ENCODE peak calls at places on chromosomes 16 and 17, in seven cellular contexts. A, F, C, M, I, J and Z are unnamed samples.

GRCh38 chr17:72654746-72655145 is 437.7 kb downstream of the SLC39A11 start:
- DNase-seq in A (no peak), F (no peak), C (no peak), M (no peak), I (no peak), J (no peak), Z (no peak)

GRCh38 chr16:3590736-3591435 is 13.7 kb upstream of the NLRC3 start:
- DNase-seq in A (no peak), F (no peak), C (no peak), M (no peak), I (no peak), J (no peak), Z (no peak)

GRCh38 chr16:72989203-72989991 is 58.5 kb downstream of the ZFHX3 start:
- DNase-seq in A (no peak), F (peak; percentile 63), C (no peak), M (no peak), I (peak; percentile 94), J (peak; percentile 94), Z (no peak)

GRCh38 chr17:9817086-9817485 is 4.8 kb downstream of the GSG1L2 start:
- DNase-seq in A (no peak), F (no peak), C (no peak), M (peak; percentile 79), I (peak; percentile 51), J (peak; percentile 71), Z (no peak)

GRCh38 chr17:8155341-8156173 is 3.4 kb upstream of the PER1 start:
- DNase-seq in A (no peak), F (no peak), C (no peak), M (peak; percentile 26), I (no peak), J (no peak), Z (no peak)

GRCh38 chr16:22642689-22643088 is 132.0 kb downstream of the NPIPB5 start:
- DNase-seq in A (no peak), F (no peak), C (no peak), M (no peak), I (no peak), J (no peak), Z (no peak)

GRCh38 chr16:89095401-89095974 is 1.8 kb downstream of the ACSF3 start:
- DNase-seq in A (no peak), F (no peak), C (no peak), M (no peak), I (no peak), J (no peak), Z (peak; percentile 82)

GRCh38 chr16:59181821-59182420 is 447.8 kb upstream of the GOT2 start:
- DNase-seq in A (no peak), F (no peak), C (no peak), M (no peak), I (no peak), J (no peak), Z (no peak)

GRCh38 chr16:77835111-77835510 is 46.7 kb downstream of the VAT1L start:
- DNase-seq in A (no peak), F (no peak), C (no peak), M (no peak), I (no peak), J (no peak), Z (no peak)

DNA sequence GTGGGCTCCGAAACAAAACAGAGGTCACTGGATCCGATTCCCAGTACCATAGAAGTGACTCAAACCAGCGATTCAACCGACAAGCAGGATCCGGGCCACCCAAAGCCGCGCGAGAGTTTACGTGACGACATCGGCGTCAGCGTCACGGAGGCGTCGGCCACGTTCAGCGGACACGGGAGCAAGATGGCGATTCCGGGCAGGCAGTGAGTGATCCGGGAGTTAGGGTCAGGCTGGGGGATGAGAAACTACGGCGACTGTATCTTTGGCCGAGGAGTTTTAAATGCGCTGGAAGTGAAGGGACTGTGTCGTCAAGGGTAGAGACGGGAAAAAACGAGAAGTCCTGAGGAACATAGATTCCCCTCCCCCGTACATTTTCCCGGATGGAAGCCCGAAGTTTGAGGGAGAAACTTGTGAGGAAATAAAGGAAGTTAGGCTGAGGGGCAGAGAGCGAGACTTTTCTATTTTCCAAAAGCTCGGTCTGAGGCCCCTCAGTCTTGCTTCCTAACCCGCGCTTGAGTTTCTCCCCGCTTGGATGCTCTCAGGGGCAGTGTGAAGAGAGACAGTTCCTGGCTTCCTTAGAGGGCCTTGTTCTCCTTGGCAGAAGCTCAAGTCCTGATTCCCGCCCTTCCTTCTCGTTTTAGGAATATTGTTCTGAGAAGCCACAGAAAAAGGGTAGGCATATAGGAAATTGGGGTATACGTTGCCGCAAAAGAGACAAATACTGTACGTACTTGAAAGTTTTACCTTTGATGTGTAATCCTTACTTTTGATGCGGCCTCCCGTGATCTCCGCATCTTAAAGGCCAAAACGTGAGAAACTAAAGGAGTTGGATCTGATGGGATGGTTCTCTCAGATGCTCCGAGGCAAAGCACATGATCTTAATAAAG is at the start of gene NSRP1:
- DNase-seq in A (peak; percentile 93), F (peak; percentile 67), C (peak; percentile 94), M (peak; percentile 96), I (peak; percentile 93), J (peak; percentile 91), Z (peak; percentile 95)
- H3K4me3 ChIP-seq in A (peak within 1 kb of the TSS; percentile 93), F (peak within 1 kb of the TSS; percentile 63), C (peak within 1 kb of the TSS; percentile 45), M (peak within 1 kb of the TSS; percentile 55), I (peak within 1 kb of the TSS; percentile 54), J (peak within 1 kb of the TSS; percentile 89), Z (peak within 1 kb of the TSS; percentile 88)

DNA sequence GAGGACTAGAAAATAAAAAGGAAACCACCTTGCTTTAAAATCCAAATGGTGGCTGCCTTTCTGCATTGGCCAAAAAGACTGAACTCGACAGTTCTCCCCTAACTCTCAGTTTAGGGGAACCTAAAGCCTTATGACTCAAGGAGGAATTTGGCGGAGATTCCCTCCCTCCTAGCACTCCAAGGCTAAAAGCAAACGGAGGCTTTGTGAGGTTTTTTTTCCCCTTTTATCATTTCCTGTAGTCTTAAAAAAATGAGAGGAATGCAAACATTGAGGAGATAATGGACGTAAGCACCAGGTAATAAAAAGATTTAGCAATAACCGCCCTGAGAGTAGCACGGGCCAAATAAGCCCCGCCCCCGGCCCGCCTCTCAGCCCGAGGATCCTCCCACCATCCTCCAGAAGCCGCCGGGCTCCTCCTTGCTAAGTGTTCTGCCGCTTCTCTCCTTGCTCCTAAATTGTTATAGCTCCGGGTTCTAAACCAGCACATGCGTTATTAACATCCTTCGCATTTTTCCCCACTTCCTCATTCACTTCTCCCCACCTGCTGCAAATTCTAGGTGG is 5.8 kb upstream of the KIFC3 start:
- DNase-seq in A (peak; percentile 84), F (no peak), C (peak; percentile 67), M (peak; percentile 96), I (peak; percentile 95), J (peak; percentile 94), Z (peak; percentile 42)
- H2AFZ ChIP-seq in A (peak overlapping the region; percentile 56), F (no peak overlapping the region), C (peak overlapping the region; percentile 13), M (no peak overlapping the region), I (no peak overlapping the region), J (no peak overlapping the region), Z (no peak overlapping the region)

DNA sequence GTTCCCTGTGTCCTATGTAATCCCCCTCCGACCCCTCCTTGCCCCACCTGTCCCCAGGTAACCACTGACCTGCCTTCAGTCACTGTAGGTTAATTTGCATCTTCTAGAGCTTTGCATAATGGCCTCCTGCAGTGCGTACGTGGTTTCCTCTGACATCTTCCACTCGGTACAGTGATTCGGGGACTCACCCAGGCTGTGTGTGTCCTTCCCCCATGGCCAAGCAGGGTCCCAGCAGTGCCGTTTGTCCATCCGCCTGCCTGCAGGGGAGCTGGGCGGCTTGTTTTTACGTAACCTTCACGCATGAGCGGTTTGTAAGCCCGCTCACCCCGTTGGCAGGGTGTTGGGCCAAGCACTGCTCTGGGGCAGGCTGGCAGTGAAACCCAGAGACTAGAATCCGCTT is 7.9 kb downstream of the MAPK8IP3 start:
- DNase-seq in A (no peak), F (no peak), C (no peak), M (no peak), I (no peak), J (no peak), Z (peak; percentile 65)
- H3K4me3 ChIP-seq in A (no peak overlapping the region), F (no peak overlapping the region), C (no peak overlapping the region), M (no peak overlapping the region), I (no peak overlapping the region), J (no peak overlapping the region), Z (peak overlapping the region; percentile 64)

DNA sequence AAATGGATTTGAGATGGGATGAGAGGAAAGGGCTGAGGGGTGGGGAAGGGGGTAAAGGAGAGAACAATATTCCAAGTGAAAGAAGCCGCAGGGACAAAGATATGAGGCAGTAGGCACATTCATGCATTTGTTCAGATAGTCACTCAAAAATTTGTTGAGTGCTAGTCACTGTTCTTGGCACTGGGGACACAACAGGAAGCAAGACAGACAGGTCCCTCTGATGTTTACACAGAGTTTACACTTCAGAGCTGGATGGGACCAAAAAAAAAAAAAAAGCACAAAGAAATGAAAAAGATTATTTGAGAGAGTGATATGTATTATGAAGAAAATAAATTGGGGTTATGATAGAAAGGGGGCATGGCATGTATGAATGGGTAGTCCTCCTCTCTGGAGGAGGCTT is 3.6 kb upstream of the YPEL2 start:
- DNase-seq in A (no peak), F (no peak), C (no peak), M (no peak), I (no peak), J (peak; percentile 27), Z (no peak)
- H2AFZ ChIP-seq in A (no peak overlapping the region), F (no peak overlapping the region), C (no peak overlapping the region), M (no peak overlapping the region), I (no peak overlapping the region), J (no peak overlapping the region), Z (no peak overlapping the region)